ENCODE peak calls at places on chromosomes 13 and 19, in ten cellular contexts. One of them, this sample, is unnamed.

GRCh38 chr13:76019421-76020044 is 383.4 kb downstream of the LMO7 start:
- DNase-seq in colonic mucosa: peak
- DNase-seq in A549: peak
- DNase-seq in NB4: peak
- DNase-seq in heart right ventricle: peak
- DNase-seq in ELF-1: peak
- DNase-seq in central memory CD4-positive, alpha-beta T cell: no peak
- DNase-seq in activated CD8-positive, alpha-beta memory T cell treated with anti-CD3 and anti-CD28 coated beads, Interleukin-2, amount 10 ng/mL, durations not matched to agents 7 days and 5 days: no peak
- DNase-seq in stimulated activated CD4-positive, alpha-beta T cell treated with anti-CD3 and anti-CD28 coated beads, Interleukin-2, amount 100 ng/mL, for 48 hours: no peak
- DNase-seq in astrocyte of the spinal cord: peak
- DNase-seq in this sample: no peak

GRCh38 chr19:30718728-30719127 is 346.5 kb downstream of the ZNF536 start:
- DNase-seq in colonic mucosa: no peak
- DNase-seq in A549: no peak
- DNase-seq in NB4: no peak
- DNase-seq in heart right ventricle: peak
- DNase-seq in ELF-1: no peak
- DNase-seq in central memory CD4-positive, alpha-beta T cell: no peak
- DNase-seq in activated CD8-positive, alpha-beta memory T cell treated with anti-CD3 and anti-CD28 coated beads, Interleukin-2, amount 10 ng/mL, durations not matched to agents 7 days and 5 days: no peak
- DNase-seq in stimulated activated CD4-positive, alpha-beta T cell treated with anti-CD3 and anti-CD28 coated beads, Interleukin-2, amount 100 ng/mL, for 48 hours: no peak
- DNase-seq in astrocyte of the spinal cord: no peak
- DNase-seq in this sample: peak

GRCh38 chr19:33437351-33438015 is 64.0 kb downstream of the CEBPG start:
- DNase-seq in colonic mucosa: no peak
- DNase-seq in A549: no peak
- DNase-seq in NB4: no peak
- DNase-seq in heart right ventricle: no peak
- DNase-seq in ELF-1: no peak
- DNase-seq in central memory CD4-positive, alpha-beta T cell: no peak
- DNase-seq in activated CD8-positive, alpha-beta memory T cell treated with anti-CD3 and anti-CD28 coated beads, Interleukin-2, amount 10 ng/mL, durations not matched to agents 7 days and 5 days: no peak
- DNase-seq in stimulated activated CD4-positive, alpha-beta T cell treated with anti-CD3 and anti-CD28 coated beads, Interleukin-2, amount 100 ng/mL, for 48 hours: no peak
- DNase-seq in astrocyte of the spinal cord: no peak
- DNase-seq in this sample: no peak

GRCh38 chr13:112741185-112741755 is 51.4 kb downstream of the ATP11A start:
- DNase-seq in colonic mucosa: no peak
- DNase-seq in A549: no peak
- DNase-seq in NB4: no peak
- DNase-seq in heart right ventricle: no peak
- DNase-seq in ELF-1: no peak
- DNase-seq in central memory CD4-positive, alpha-beta T cell: no peak
- DNase-seq in activated CD8-positive, alpha-beta memory T cell treated with anti-CD3 and anti-CD28 coated beads, Interleukin-2, amount 10 ng/mL, durations not matched to agents 7 days and 5 days: no peak
- DNase-seq in stimulated activated CD4-positive, alpha-beta T cell treated with anti-CD3 and anti-CD28 coated beads, Interleukin-2, amount 100 ng/mL, for 48 hours: no peak
- DNase-seq in astrocyte of the spinal cord: no peak
- DNase-seq in this sample: no peak

GRCh38 chr13:73000027-73000674 is 58.7 kb upstream of the KLF5 start:
- DNase-seq in colonic mucosa: no peak
- DNase-seq in A549: no peak
- DNase-seq in NB4: peak
- DNase-seq in heart right ventricle: no peak
- DNase-seq in ELF-1: peak
- DNase-seq in central memory CD4-positive, alpha-beta T cell: no peak
- DNase-seq in activated CD8-positive, alpha-beta memory T cell treated with anti-CD3 and anti-CD28 coated beads, Interleukin-2, amount 10 ng/mL, durations not matched to agents 7 days and 5 days: no peak
- DNase-seq in stimulated activated CD4-positive, alpha-beta T cell treated with anti-CD3 and anti-CD28 coated beads, Interleukin-2, amount 100 ng/mL, for 48 hours: no peak
- DNase-seq in astrocyte of the spinal cord: peak
- DNase-seq in this sample: no peak

GRCh38 chr13:36366023-36366422 is 19.8 kb upstream of the SPART start:
- DNase-seq in colonic mucosa: no peak
- DNase-seq in A549: no peak
- DNase-seq in NB4: no peak
- DNase-seq in heart right ventricle: no peak
- DNase-seq in ELF-1: no peak
- DNase-seq in central memory CD4-positive, alpha-beta T cell: no peak
- DNase-seq in activated CD8-positive, alpha-beta memory T cell treated with anti-CD3 and anti-CD28 coated beads, Interleukin-2, amount 10 ng/mL, durations not matched to agents 7 days and 5 days: no peak
- DNase-seq in stimulated activated CD4-positive, alpha-beta T cell treated with anti-CD3 and anti-CD28 coated beads, Interleukin-2, amount 100 ng/mL, for 48 hours: no peak
- DNase-seq in astrocyte of the spinal cord: no peak
- DNase-seq in this sample: no peak

GRCh38 chr19:46618670-46619231 is 6.1 kb downstream of the PTGIR start:
- DNase-seq in colonic mucosa: no peak
- DNase-seq in A549: no peak
- DNase-seq in NB4: peak
- DNase-seq in heart right ventricle: no peak
- DNase-seq in ELF-1: no peak
- DNase-seq in central memory CD4-positive, alpha-beta T cell: no peak
- DNase-seq in activated CD8-positive, alpha-beta memory T cell treated with anti-CD3 and anti-CD28 coated beads, Interleukin-2, amount 10 ng/mL, durations not matched to agents 7 days and 5 days: no peak
- DNase-seq in stimulated activated CD4-positive, alpha-beta T cell treated with anti-CD3 and anti-CD28 coated beads, Interleukin-2, amount 100 ng/mL, for 48 hours: no peak
- DNase-seq in astrocyte of the spinal cord: no peak
- DNase-seq in this sample: peak

GRCh38 chr19:33819875-33820781 is 23.5 kb downstream of the KCTD15 start:
- DNase-seq in colonic mucosa: peak
- DNase-seq in A549: peak
- DNase-seq in NB4: peak
- DNase-seq in heart right ventricle: peak
- DNase-seq in ELF-1: peak
- DNase-seq in central memory CD4-positive, alpha-beta T cell: peak
- DNase-seq in activated CD8-positive, alpha-beta memory T cell treated with anti-CD3 and anti-CD28 coated beads, Interleukin-2, amount 10 ng/mL, durations not matched to agents 7 days and 5 days: peak
- DNase-seq in stimulated activated CD4-positive, alpha-beta T cell treated with anti-CD3 and anti-CD28 coated beads, Interleukin-2, amount 100 ng/mL, for 48 hours: peak
- DNase-seq in astrocyte of the spinal cord: peak
- DNase-seq in this sample: peak

GRCh38 chr13:32504263-32504662 is 34.3 kb downstream of the N4BP2L2 start:
- DNase-seq in colonic mucosa: no peak
- DNase-seq in A549: no peak
- DNase-seq in NB4: no peak
- DNase-seq in heart right ventricle: no peak
- DNase-seq in ELF-1: no peak
- DNase-seq in central memory CD4-positive, alpha-beta T cell: no peak
- DNase-seq in activated CD8-positive, alpha-beta memory T cell treated with anti-CD3 and anti-CD28 coated beads, Interleukin-2, amount 10 ng/mL, durations not matched to agents 7 days and 5 days: no peak
- DNase-seq in stimulated activated CD4-positive, alpha-beta T cell treated with anti-CD3 and anti-CD28 coated beads, Interleukin-2, amount 100 ng/mL, for 48 hours: no peak
- DNase-seq in astrocyte of the spinal cord: no peak
- DNase-seq in this sample: no peak

GRCh38 chr13:98171806-98172569 is 5.1 kb downstream of the RNF113B start:
- DNase-seq in colonic mucosa: no peak
- DNase-seq in A549: no peak
- DNase-seq in NB4: no peak
- DNase-seq in heart right ventricle: peak
- DNase-seq in ELF-1: peak
- DNase-seq in central memory CD4-positive, alpha-beta T cell: no peak
- DNase-seq in activated CD8-positive, alpha-beta memory T cell treated with anti-CD3 and anti-CD28 coated beads, Interleukin-2, amount 10 ng/mL, durations not matched to agents 7 days and 5 days: no peak
- DNase-seq in stimulated activated CD4-positive, alpha-beta T cell treated with anti-CD3 and anti-CD28 coated beads, Interleukin-2, amount 100 ng/mL, for 48 hours: no peak
- DNase-seq in astrocyte of the spinal cord: peak
- DNase-seq in this sample: peak

GRCh38 chr13:31970237-31970930 is 61.2 kb upstream of the FRY start:
- DNase-seq in colonic mucosa: no peak
- DNase-seq in A549: no peak
- DNase-seq in NB4: no peak
- DNase-seq in heart right ventricle: no peak
- DNase-seq in ELF-1: no peak
- DNase-seq in central memory CD4-positive, alpha-beta T cell: no peak
- DNase-seq in activated CD8-positive, alpha-beta memory T cell treated with anti-CD3 and anti-CD28 coated beads, Interleukin-2, amount 10 ng/mL, durations not matched to agents 7 days and 5 days: no peak
- DNase-seq in stimulated activated CD4-positive, alpha-beta T cell treated with anti-CD3 and anti-CD28 coated beads, Interleukin-2, amount 100 ng/mL, for 48 hours: no peak
- DNase-seq in astrocyte of the spinal cord: peak
- DNase-seq in this sample: no peak

GRCh38 chr13:56861472-56861871 is 279.2 kb upstream of the PRR20A start:
- DNase-seq in colonic mucosa: no peak
- DNase-seq in A549: no peak
- DNase-seq in NB4: no peak
- DNase-seq in heart right ventricle: no peak
- DNase-seq in ELF-1: no peak
- DNase-seq in central memory CD4-positive, alpha-beta T cell: no peak
- DNase-seq in activated CD8-positive, alpha-beta memory T cell treated with anti-CD3 and anti-CD28 coated beads, Interleukin-2, amount 10 ng/mL, durations not matched to agents 7 days and 5 days: no peak
- DNase-seq in stimulated activated CD4-positive, alpha-beta T cell treated with anti-CD3 and anti-CD28 coated beads, Interleukin-2, amount 100 ng/mL, for 48 hours: no peak
- DNase-seq in astrocyte of the spinal cord: peak
- DNase-seq in this sample: no peak

GRCh38 chr13:28805193-28805819 is 14.8 kb upstream of the MTUS2 start:
- DNase-seq in colonic mucosa: peak
- DNase-seq in A549: peak
- DNase-seq in NB4: peak
- DNase-seq in heart right ventricle: peak
- DNase-seq in ELF-1: peak
- DNase-seq in central memory CD4-positive, alpha-beta T cell: no peak
- DNase-seq in activated CD8-positive, alpha-beta memory T cell treated with anti-CD3 and anti-CD28 coated beads, Interleukin-2, amount 10 ng/mL, durations not matched to agents 7 days and 5 days: peak
- DNase-seq in stimulated activated CD4-positive, alpha-beta T cell treated with anti-CD3 and anti-CD28 coated beads, Interleukin-2, amount 100 ng/mL, for 48 hours: peak
- DNase-seq in astrocyte of the spinal cord: no peak
- DNase-seq in this sample: peak